ENCODE peak calls at places on chromosomes 13 and 19, in eight cellular contexts. One of them, this sample, is unnamed.
A peak's percentile ranks its signal among the peaks of the same experiment; 100 is the strongest.

GRCh38 chr19:8884416-8884815 is 52.2 kb downstream of the MBD3L1 start:
- DNase-seq in neural progenitor cell: no peak
- DNase-seq in fibroblast of the aortic adventitia: no peak
- DNase-seq in HFFc6: no peak
- DNase-seq in BJ: no peak
- DNase-seq in IMR-90: no peak
- DNase-seq in Peyer's patch: no peak
- DNase-seq in AG09319: no peak
- DNase-seq in this sample: no peak

GRCh38 chr13:24097064-24097463 is 63.5 kb upstream of the SPATA13 start:
- DNase-seq in BJ: peak; percentile 15
- DNase-seq in Peyer's patch: no peak
- DNase-seq in HFFc6: peak; percentile 21
- DNase-seq in fibroblast of the aortic adventitia: peak; percentile 55
- DNase-seq in neural progenitor cell: no peak
- DNase-seq in AG09319: peak; percentile 25
- DNase-seq in IMR-90: peak; percentile 76
- DNase-seq in this sample: peak; percentile 79

GRCh38 chr19:42284066-42284501 is 15.0 kb downstream of the CIC start:
- DNase-seq in HFFc6: peak; percentile 59
- DNase-seq in BJ: no peak
- DNase-seq in neural progenitor cell: peak; percentile 88
- DNase-seq in AG09319: peak; percentile 57
- DNase-seq in Peyer's patch: peak; percentile 91
- DNase-seq in IMR-90: peak; percentile 71
- DNase-seq in fibroblast of the aortic adventitia: peak; percentile 74
- DNase-seq in this sample: peak; percentile 77

GRCh38 chr13:106942558-106942957 is 374.6 kb upstream of the ARGLU1 start:
- DNase-seq in BJ: no peak
- DNase-seq in neural progenitor cell: no peak
- DNase-seq in IMR-90: no peak
- DNase-seq in Peyer's patch: no peak
- DNase-seq in AG09319: no peak
- DNase-seq in HFFc6: no peak
- DNase-seq in fibroblast of the aortic adventitia: no peak
- DNase-seq in this sample: no peak

GRCh38 chr19:41352609-41353465 is 885 bp downstream of the TGFB1 start:
- DNase-seq in neural progenitor cell: peak; percentile 81
- DNase-seq in AG09319: no peak
- DNase-seq in HFFc6: peak; percentile 33
- DNase-seq in fibroblast of the aortic adventitia: peak; percentile 46
- DNase-seq in Peyer's patch: peak; percentile 70
- DNase-seq in BJ: no peak
- DNase-seq in IMR-90: peak; percentile 44
- DNase-seq in this sample: peak; percentile 72

GRCh38 chr19:40962460-40962961 is 28.6 kb upstream of the CYP2B6 start:
- DNase-seq in AG09319: no peak
- DNase-seq in Peyer's patch: no peak
- DNase-seq in fibroblast of the aortic adventitia: peak; percentile 78
- DNase-seq in HFFc6: peak; percentile 68
- DNase-seq in BJ: peak; percentile 5
- DNase-seq in neural progenitor cell: no peak
- DNase-seq in IMR-90: no peak
- DNase-seq in this sample: peak; percentile 68

GRCh38 chr13:112994084-112994780 is 25.2 kb downstream of the MCF2L start:
- DNase-seq in HFFc6: no peak
- DNase-seq in AG09319: no peak
- DNase-seq in fibroblast of the aortic adventitia: no peak
- DNase-seq in Peyer's patch: peak; percentile 65
- DNase-seq in IMR-90: no peak
- DNase-seq in BJ: no peak
- DNase-seq in neural progenitor cell: no peak
- DNase-seq in this sample: no peak

GRCh38 chr19:50646074-50646807 is 3.0 kb upstream of the C19orf81 start:
- DNase-seq in AG09319: no peak
- DNase-seq in IMR-90: peak; percentile 54
- DNase-seq in HFFc6: peak; percentile 76
- DNase-seq in neural progenitor cell: no peak
- DNase-seq in BJ: no peak
- DNase-seq in Peyer's patch: no peak
- DNase-seq in fibroblast of the aortic adventitia: peak; percentile 45
- DNase-seq in this sample: peak; percentile 32

GRCh38 chr19:58350001-58350801 is 3.1 kb downstream of the A1BG start:
- DNase-seq in fibroblast of the aortic adventitia: peak; percentile 7
- DNase-seq in neural progenitor cell: no peak
- DNase-seq in HFFc6: no peak
- DNase-seq in Peyer's patch: no peak
- DNase-seq in AG09319: no peak
- DNase-seq in BJ: no peak
- DNase-seq in IMR-90: no peak
- DNase-seq in this sample: no peak

GRCh38 chr13:43879323-43880181 is at the start of the genes CCDC122 and LACC1:
- DNase-seq in IMR-90: peak; percentile 84
- DNase-seq in fibroblast of the aortic adventitia: peak; percentile 76
- DNase-seq in AG09319: peak; percentile 52
- DNase-seq in HFFc6: peak; percentile 75
- DNase-seq in neural progenitor cell: peak; percentile 90
- DNase-seq in BJ: no peak
- DNase-seq in Peyer's patch: peak; percentile 91
- DNase-seq in this sample: peak; percentile 82

GRCh38 chr19:40424637-40425449 is 949 bp downstream of the SERTAD1 start:
- DNase-seq in IMR-90: peak; percentile 13
- DNase-seq in neural progenitor cell: peak; percentile 50
- DNase-seq in BJ: no peak
- DNase-seq in AG09319: no peak
- DNase-seq in fibroblast of the aortic adventitia: peak; percentile 33
- DNase-seq in HFFc6: no peak
- DNase-seq in Peyer's patch: no peak
- DNase-seq in this sample: peak; percentile 27

GRCh38 chr13:90430127-90430526 is 917.4 kb upstream of the MIR17HG start:
- DNase-seq in Peyer's patch: no peak
- DNase-seq in neural progenitor cell: no peak
- DNase-seq in BJ: no peak
- DNase-seq in HFFc6: no peak
- DNase-seq in IMR-90: no peak
- DNase-seq in AG09319: no peak
- DNase-seq in fibroblast of the aortic adventitia: no peak
- DNase-seq in this sample: no peak

GRCh38 chr13:92187378-92187989 is 789.1 kb downstream of the GPC5 start:
- DNase-seq in IMR-90: peak; percentile 27
- DNase-seq in BJ: no peak
- DNase-seq in Peyer's patch: no peak
- DNase-seq in fibroblast of the aortic adventitia: peak; percentile 59
- DNase-seq in neural progenitor cell: peak; percentile 52
- DNase-seq in AG09319: no peak
- DNase-seq in HFFc6: peak; percentile 3
- DNase-seq in this sample: peak; percentile 34

GRCh38 chr19:13122275-13122878 is 4.3 kb downstream of the NACC1 start:
- DNase-seq in IMR-90: no peak
- DNase-seq in HFFc6: no peak
- DNase-seq in neural progenitor cell: no peak
- DNase-seq in AG09319: no peak
- DNase-seq in fibroblast of the aortic adventitia: no peak
- DNase-seq in BJ: no peak
- DNase-seq in Peyer's patch: no peak
- DNase-seq in this sample: peak; percentile 42

GRCh38 chr13:99124695-99125334 is 75.8 kb upstream of the UBAC2 start:
- DNase-seq in neural progenitor cell: no peak
- DNase-seq in HFFc6: peak; percentile 4
- DNase-seq in AG09319: peak; percentile 4
- DNase-seq in Peyer's patch: no peak
- DNase-seq in fibroblast of the aortic adventitia: peak; percentile 53
- DNase-seq in IMR-90: peak; percentile 45
- DNase-seq in BJ: no peak
- DNase-seq in this sample: peak; percentile 57

GRCh38 chr13:30895773-30896172 is 10.3 kb upstream of the MEDAG start:
- DNase-seq in neural progenitor cell: peak; percentile 22
- DNase-seq in BJ: peak; percentile 69
- DNase-seq in IMR-90: peak; percentile 92
- DNase-seq in AG09319: peak; percentile 60
- DNase-seq in Peyer's patch: no peak
- DNase-seq in fibroblast of the aortic adventitia: peak; percentile 94
- DNase-seq in HFFc6: peak; percentile 74
- DNase-seq in this sample: peak; percentile 92

DNA sequence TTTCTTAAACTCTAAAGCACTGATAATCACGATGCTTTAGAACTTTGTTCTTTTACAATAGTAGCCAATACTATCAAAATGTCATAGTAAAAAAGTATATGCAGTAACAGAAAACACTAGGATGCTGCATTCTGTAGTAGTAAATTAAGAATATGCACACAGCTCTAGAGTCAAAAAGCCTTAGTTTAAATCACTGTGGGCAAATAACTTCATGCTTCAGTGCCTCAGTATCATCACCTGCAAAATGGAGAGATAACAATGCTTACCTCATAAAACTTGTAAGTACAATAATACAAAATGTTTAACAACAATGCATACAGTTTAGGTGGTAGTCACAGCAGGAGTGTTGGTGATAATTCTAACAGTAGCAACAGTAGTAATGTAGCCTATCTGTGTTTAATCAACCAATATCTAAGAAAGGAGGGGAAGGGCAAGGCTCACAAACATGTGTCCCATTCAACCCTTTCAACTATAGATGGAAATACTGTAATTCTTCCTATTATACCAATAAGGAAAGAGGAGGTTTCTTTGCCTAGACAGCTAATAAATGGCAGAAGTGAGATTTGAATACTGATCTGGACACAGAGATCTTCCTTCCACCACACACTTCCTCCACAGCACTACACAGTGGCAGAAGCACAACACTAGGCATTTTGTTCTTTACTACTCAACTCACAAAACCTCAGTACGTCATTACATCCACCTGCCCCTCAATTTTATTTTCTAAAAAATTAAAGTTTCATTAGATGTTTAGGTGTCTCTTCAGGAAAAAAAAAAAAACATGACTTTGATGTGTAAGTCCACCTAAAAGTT is 4.6 kb downstream of the RBM26 start:
- DNase-seq in Peyer's patch: no peak
- DNase-seq in HFFc6: no peak
- DNase-seq in IMR-90: no peak
- DNase-seq in AG09319: no peak
- DNase-seq in fibroblast of the aortic adventitia: no peak
- DNase-seq in BJ: no peak
- DNase-seq in neural progenitor cell: no peak
- DNase-seq in this sample: no peak
- TF ChIP-seq CTCF in Peyer's patch: no peak
- TF ChIP-seq CTCF in HFFc6: no peak
- TF ChIP-seq CTCF in IMR-90: no peak
- TF ChIP-seq CTCF in AG09319: no peak
- TF ChIP-seq CTCF in fibroblast of the aortic adventitia: no peak
- TF ChIP-seq CTCF in BJ: no peak
- TF ChIP-seq CTCF in neural progenitor cell: no peak
- TF ChIP-seq CTCF in this sample: no peak

GRCh38 chr19:10985502-10985901 is 24.7 kb downstream of the SMARCA4 start:
- DNase-seq in Peyer's patch: no peak
- DNase-seq in BJ: no peak
- DNase-seq in IMR-90: no peak
- DNase-seq in neural progenitor cell: no peak
- DNase-seq in fibroblast of the aortic adventitia: no peak
- DNase-seq in HFFc6: no peak
- DNase-seq in AG09319: no peak
- DNase-seq in this sample: no peak
- TF ChIP-seq CTCF in Peyer's patch: no peak
- TF ChIP-seq CTCF in BJ: no peak
- TF ChIP-seq CTCF in IMR-90: no peak
- TF ChIP-seq CTCF in neural progenitor cell: no peak
- TF ChIP-seq CTCF in fibroblast of the aortic adventitia: no peak
- TF ChIP-seq CTCF in HFFc6: no peak
- TF ChIP-seq CTCF in AG09319: no peak
- TF ChIP-seq CTCF in this sample: no peak

DNA sequence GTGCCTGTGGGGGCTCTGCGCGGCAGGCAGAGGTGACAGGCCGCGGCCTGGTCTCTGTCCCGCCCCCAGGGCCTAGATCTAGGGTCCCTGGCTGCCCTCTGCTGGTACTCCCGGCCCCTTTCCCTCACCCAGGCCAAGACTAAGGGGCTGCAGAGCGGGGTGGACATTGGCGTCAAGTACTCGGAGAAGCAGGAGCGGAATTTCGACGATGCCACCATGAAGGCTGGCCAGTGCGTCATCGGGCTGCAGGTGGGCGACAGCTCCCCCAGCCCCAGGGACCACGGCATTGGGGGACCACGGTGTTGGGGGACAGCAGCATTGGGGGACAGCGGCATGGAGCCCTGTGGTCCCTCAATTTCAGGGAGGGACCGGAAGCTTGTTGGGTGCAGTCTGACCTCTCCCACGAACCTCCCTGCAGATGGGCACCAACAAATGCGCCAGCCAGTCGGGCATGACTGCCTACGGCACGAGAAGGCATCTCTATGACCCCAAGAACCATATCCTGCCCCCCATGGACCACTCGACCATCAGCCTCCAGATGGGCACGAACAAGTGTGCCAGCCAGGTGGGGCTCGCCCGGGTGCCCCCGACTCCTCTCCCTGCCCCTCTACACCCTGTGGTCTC is 3.8 kb upstream of the ABCA7 start:
- DNase-seq in neural progenitor cell: peak; percentile 44
- DNase-seq in fibroblast of the aortic adventitia: no peak
- DNase-seq in Peyer's patch: no peak
- DNase-seq in AG09319: no peak
- DNase-seq in BJ: no peak
- DNase-seq in HFFc6: no peak
- DNase-seq in IMR-90: no peak
- DNase-seq in this sample: no peak
- TF ChIP-seq CTCF in neural progenitor cell: peak; percentile 26
- TF ChIP-seq CTCF in fibroblast of the aortic adventitia: no peak
- TF ChIP-seq CTCF in Peyer's patch: no peak
- TF ChIP-seq CTCF in AG09319: no peak
- TF ChIP-seq CTCF in BJ: no peak
- TF ChIP-seq CTCF in HFFc6: peak; percentile 2
- TF ChIP-seq CTCF in IMR-90: peak; percentile 12
- TF ChIP-seq CTCF in this sample: peak; percentile 23

GRCh38 chr13:19959831-19960672 is 1.5 kb downstream of the ZMYM2 start:
- DNase-seq in fibroblast of the aortic adventitia: peak; percentile 87
- DNase-seq in Peyer's patch: peak; percentile 85
- DNase-seq in HFFc6: peak; percentile 91
- DNase-seq in AG09319: peak; percentile 74
- DNase-seq in IMR-90: peak; percentile 90
- DNase-seq in BJ: peak; percentile 39
- DNase-seq in neural progenitor cell: peak; percentile 94
- DNase-seq in this sample: peak; percentile 92

GRCh38 chr13:19960673-19961015 is 2.1 kb downstream of the ZMYM2 start:
- DNase-seq in BJ: no peak
- DNase-seq in AG09319: no peak
- DNase-seq in IMR-90: no peak
- DNase-seq in neural progenitor cell: no peak
- DNase-seq in fibroblast of the aortic adventitia: no peak
- DNase-seq in Peyer's patch: no peak
- DNase-seq in HFFc6: no peak
- DNase-seq in this sample: peak; percentile 9

GRCh38 chr13:19957320-19958118 is 1.0 kb upstream of the ZMYM2 start:
- DNase-seq in AG09319: no peak
- DNase-seq in Peyer's patch: peak; percentile 77
- DNase-seq in neural progenitor cell: peak; percentile 84
- DNase-seq in HFFc6: peak; percentile 16
- DNase-seq in fibroblast of the aortic adventitia: peak; percentile 64
- DNase-seq in BJ: no peak
- DNase-seq in IMR-90: peak; percentile 18
- DNase-seq in this sample: peak; percentile 56

GRCh38 chr13:19958119-19959111 is at the start of gene ZMYM2:
- DNase-seq in HFFc6: peak; percentile 95
- DNase-seq in Peyer's patch: peak; percentile 100
- DNase-seq in neural progenitor cell: peak; percentile 99
- DNase-seq in AG09319: peak; percentile 97
- DNase-seq in fibroblast of the aortic adventitia: peak; percentile 96
- DNase-seq in IMR-90: peak; percentile 95
- DNase-seq in BJ: peak; percentile 74
- DNase-seq in this sample: peak; percentile 98

GRCh38 chr13:19959141-19959830 is 759 bp downstream of the ZMYM2 start:
- DNase-seq in HFFc6: peak; percentile 24
- DNase-seq in BJ: no peak
- DNase-seq in IMR-90: peak; percentile 39
- DNase-seq in fibroblast of the aortic adventitia: peak; percentile 38
- DNase-seq in Peyer's patch: peak; percentile 79
- DNase-seq in neural progenitor cell: peak; percentile 81
- DNase-seq in AG09319: no peak
- DNase-seq in this sample: peak; percentile 57
- TF ChIP-seq CTCF in HFFc6: no peak
- TF ChIP-seq CTCF in BJ: peak; percentile 42
- TF ChIP-seq CTCF in IMR-90: peak; percentile 24
- TF ChIP-seq CTCF in fibroblast of the aortic adventitia: peak; percentile 41
- TF ChIP-seq CTCF in Peyer's patch: peak; percentile 33
- TF ChIP-seq CTCF in neural progenitor cell: no peak
- TF ChIP-seq CTCF in AG09319: peak; percentile 6
- TF ChIP-seq CTCF in this sample: no peak